ENCODE peak calls at places on chromosomes 1 and 21, in ten cellular contexts. Z is prostate gland, S is PC-3, J is ovary, T is ascending aorta, C is mammary epithelial cell, H is upper lobe of right lung, N is lower lobe of right lung, A is heart left ventricle, I is IMR-90. O is an unnamed sample.

GRCh38 chr1:230126529-230127104 is 59.6 kb downstream of the GALNT2 start:
- DNase-seq in S (no peak), N (no peak), C (no peak), I (no peak), T (no peak), J (no peak), Z (no peak), A (no peak), H (no peak), O (no peak)

GRCh38 chr1:201063190-201063544 is 39.7 kb upstream of the KIF21B start:
- DNase-seq in J (no peak), S (no peak), C (no peak), Z (no peak), H (no peak), N (no peak), A (no peak), I (no peak), T (no peak), O (no peak)

GRCh38 chr21:46569071-46569470 is 35.8 kb downstream of the S100B start:
- DNase-seq in A (no peak), J (no peak), C (peak), S (no peak), T (no peak), N (no peak), Z (no peak), H (no peak), I (peak), O (no peak)

GRCh38 chr21:26845066-26845749 is at the start of gene ADAMTS1:
- DNase-seq in A (peak), S (peak), Z (peak), I (peak), J (peak), T (peak), H (peak), C (peak), N (peak), O (peak)

GRCh38 chr1:220528679-220529529 is 968 bp downstream of the MARK1 start:
- DNase-seq in C (peak), T (no peak), I (no peak), J (no peak), H (no peak), A (no peak), S (no peak), N (no peak), Z (peak), O (peak)

GRCh38 chr1:15099441-15100137 is 54.0 kb upstream of the TMEM51 start:
- DNase-seq in S (no peak), T (no peak), C (no peak), A (no peak), J (no peak), N (no peak), H (no peak), Z (no peak), I (no peak), O (no peak)

GRCh38 chr1:172640146-172640545 is 18.8 kb upstream of the FASLG start:
- DNase-seq in N (no peak), Z (no peak), A (no peak), J (no peak), C (no peak), T (no peak), S (peak), I (peak), H (no peak), O (no peak)

GRCh38 chr1:157542676-157543075 is 9.6 kb downstream of the FCRL5 start:
- DNase-seq in I (no peak), Z (no peak), H (no peak), A (peak), J (no peak), N (peak), C (no peak), T (no peak), S (no peak), O (no peak)

GRCh38 chr1:3679799-3680453 is 27.6 kb downstream of the TP73 start:
- DNase-seq in Z (no peak), A (no peak), N (no peak), I (no peak), H (no peak), J (no peak), T (no peak), S (no peak), C (no peak), O (no peak)

GRCh38 chr1:8681317-8681650 is 136.2 kb downstream of the RERE start:
- DNase-seq in N (no peak), I (no peak), H (no peak), T (no peak), A (no peak), S (peak), C (no peak), Z (no peak), J (no peak), O (no peak)

GRCh38 chr1:246427611-246428010 is 79.5 kb downstream of the SMYD3 start:
- DNase-seq in A (no peak), H (no peak), Z (no peak), T (no peak), I (peak), C (peak), S (peak), J (no peak), N (no peak), O (peak)

GRCh38 chr1:24905979-24906720 is 23.9 kb downstream of the RUNX3 start:
- DNase-seq in J (peak), I (no peak), Z (no peak), S (no peak), H (peak), A (no peak), T (no peak), C (no peak), N (peak), O (no peak)
- TF ChIP-seq CTCF in J (no peak), I (no peak), Z (no peak), S (no peak), H (no peak), A (no peak), T (no peak), C (no peak), N (no peak), O (no peak)

GRCh38 chr1:207863893-207864535 is 46.9 kb downstream of the CD34 start:
- DNase-seq in C (no peak), S (no peak), A (peak), I (no peak), N (no peak), Z (no peak), T (no peak), J (no peak), H (no peak), O (no peak)
- TF ChIP-seq CTCF in C (no peak), S (no peak), A (no peak), I (no peak), N (peak), Z (no peak), T (no peak), J (no peak), H (no peak), O (no peak)

DNA sequence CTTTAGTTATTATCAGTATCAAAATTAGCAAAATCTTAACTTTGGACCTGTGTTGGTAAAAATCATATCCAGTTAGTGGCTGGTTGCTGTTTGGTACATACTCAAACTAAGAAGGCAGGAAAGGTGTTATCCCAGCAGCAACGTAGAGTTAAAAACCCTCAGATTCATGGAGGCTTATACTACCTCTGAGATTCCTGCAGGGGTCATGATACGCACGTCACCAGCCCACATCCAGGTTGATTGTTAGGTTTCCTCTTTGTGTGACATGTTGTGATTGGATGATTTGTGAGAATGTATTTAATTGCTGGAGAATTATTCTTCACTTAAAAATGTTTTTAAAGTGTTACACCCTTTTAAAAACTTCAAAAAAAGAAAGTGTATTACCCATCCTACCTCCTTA is 423.3 kb upstream of the ADGRL2 start:
- DNase-seq in A (no peak), C (no peak), Z (no peak), J (no peak), N (no peak), S (peak), T (no peak), I (no peak), H (no peak), O (no peak)
- TF ChIP-seq CTCF in A (no peak), C (no peak), Z (no peak), J (no peak), N (no peak), S (peak), T (no peak), I (no peak), H (no peak), O (no peak)

GRCh38 chr1:117138556-117138955 is 17.0 kb upstream of the TRIM45 start:
- DNase-seq in T (no peak), C (no peak), A (no peak), J (no peak), N (no peak), Z (no peak), S (no peak), I (no peak), H (no peak), O (no peak)

GRCh38 chr1:117136749-117137148 is 15.2 kb upstream of the TRIM45 start:
- DNase-seq in J (no peak), A (no peak), S (no peak), I (no peak), N (no peak), Z (no peak), T (no peak), C (no peak), H (no peak), O (no peak)

GRCh38 chr1:117130526-117130925 is 9.0 kb upstream of the TRIM45 start:
- DNase-seq in S (no peak), C (no peak), N (no peak), H (no peak), Z (no peak), T (no peak), J (no peak), A (no peak), I (no peak), O (no peak)

GRCh38 chr1:117137281-117137680 is 15.7 kb upstream of the TRIM45 start:
- DNase-seq in H (no peak), N (no peak), S (no peak), J (no peak), I (no peak), Z (no peak), C (no peak), T (no peak), A (no peak), O (no peak)

DNA sequence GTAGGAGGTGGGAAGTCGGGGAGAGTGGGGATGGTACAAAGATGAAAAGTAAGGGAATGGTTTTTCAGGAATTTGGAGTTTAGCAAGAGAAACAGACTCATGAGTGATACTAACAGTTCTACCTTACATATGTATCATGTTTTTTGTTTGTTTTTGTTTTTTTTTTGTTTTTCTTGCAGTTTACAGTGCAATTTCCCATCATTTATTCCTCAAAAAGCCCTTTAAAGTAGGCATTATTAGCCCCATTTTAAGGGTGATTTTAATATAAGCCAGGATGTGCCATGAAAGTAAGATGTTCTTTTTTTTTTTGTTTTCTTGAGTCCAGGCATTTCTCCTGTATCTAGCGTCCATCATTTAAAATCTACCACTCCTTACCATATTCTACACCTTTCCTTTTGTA is 13.8 kb upstream of the TRIM45 start:
- DNase-seq in A (no peak), S (no peak), H (no peak), Z (no peak), J (no peak), I (no peak), N (no peak), C (no peak), T (no peak), O (no peak)
- TF ChIP-seq CTCF in A (no peak), S (no peak), H (no peak), Z (no peak), J (no peak), I (no peak), N (no peak), C (no peak), T (no peak), O (no peak)